ENCODE peak calls at places on chromosomes 1 and 21, in seven cellular contexts. One of them, this sample, is unnamed.

GRCh38 chr21:45210461-45210983 is 77.2 kb downstream of the POFUT2 start:
- DNase-seq in CD8-positive, alpha-beta memory T cell: no peak
- DNase-seq in lower lobe of right lung: no peak
- DNase-seq in body of pancreas: no peak
- DNase-seq in breast epithelium: no peak
- DNase-seq in lung: no peak
- DNase-seq in astrocyte: no peak
- DNase-seq in this sample: no peak

GRCh38 chr1:211697356-211697755 is 21.9 kb upstream of the NEK2 start:
- DNase-seq in astrocyte: no peak
- DNase-seq in CD8-positive, alpha-beta memory T cell: no peak
- DNase-seq in breast epithelium: no peak
- DNase-seq in lower lobe of right lung: no peak
- DNase-seq in body of pancreas: no peak
- DNase-seq in lung: no peak
- DNase-seq in this sample: no peak

GRCh38 chr1:195082183-195082582 is 1526.1 kb downstream of the KCNT2 start:
- DNase-seq in CD8-positive, alpha-beta memory T cell: no peak
- DNase-seq in breast epithelium: no peak
- DNase-seq in lung: no peak
- DNase-seq in lower lobe of right lung: no peak
- DNase-seq in body of pancreas: no peak
- DNase-seq in astrocyte: peak
- DNase-seq in this sample: no peak

GRCh38 chr1:192327997-192328396 is 11.2 kb downstream of the RGS21 start:
- DNase-seq in breast epithelium: no peak
- DNase-seq in astrocyte: no peak
- DNase-seq in body of pancreas: no peak
- DNase-seq in lower lobe of right lung: peak
- DNase-seq in CD8-positive, alpha-beta memory T cell: no peak
- DNase-seq in lung: no peak
- DNase-seq in this sample: no peak

GRCh38 chr1:119336738-119337315 is 31.8 kb upstream of the HAO2 start:
- DNase-seq in breast epithelium: no peak
- DNase-seq in lower lobe of right lung: no peak
- DNase-seq in lung: no peak
- DNase-seq in astrocyte: no peak
- DNase-seq in body of pancreas: no peak
- DNase-seq in CD8-positive, alpha-beta memory T cell: no peak
- DNase-seq in this sample: no peak

GRCh38 chr1:103146143-103146542 is 37.8 kb upstream of the COL11A1 start:
- DNase-seq in lung: no peak
- DNase-seq in breast epithelium: no peak
- DNase-seq in lower lobe of right lung: no peak
- DNase-seq in body of pancreas: no peak
- DNase-seq in astrocyte: peak
- DNase-seq in CD8-positive, alpha-beta memory T cell: no peak
- DNase-seq in this sample: no peak

GRCh38 chr1:30487042-30487441 is 236.3 kb downstream of the MATN1 start:
- DNase-seq in astrocyte: no peak
- DNase-seq in CD8-positive, alpha-beta memory T cell: no peak
- DNase-seq in body of pancreas: no peak
- DNase-seq in lung: no peak
- DNase-seq in lower lobe of right lung: no peak
- DNase-seq in breast epithelium: no peak
- DNase-seq in this sample: no peak

GRCh38 chr1:203805689-203806088 is 10.3 kb downstream of the ZBED6 start:
- DNase-seq in lung: no peak
- DNase-seq in breast epithelium: no peak
- DNase-seq in CD8-positive, alpha-beta memory T cell: no peak
- DNase-seq in body of pancreas: no peak
- DNase-seq in lower lobe of right lung: no peak
- DNase-seq in astrocyte: no peak
- DNase-seq in this sample: no peak

GRCh38 chr1:50620680-50621329 is 197.6 kb upstream of the DMRTA2 start:
- DNase-seq in lung: peak
- DNase-seq in body of pancreas: peak
- DNase-seq in lower lobe of right lung: peak
- DNase-seq in astrocyte: peak
- DNase-seq in CD8-positive, alpha-beta memory T cell: no peak
- DNase-seq in breast epithelium: no peak
- DNase-seq in this sample: no peak

GRCh38 chr1:107526524-107527198 is 385.8 kb downstream of the NTNG1 start:
- DNase-seq in body of pancreas: no peak
- DNase-seq in CD8-positive, alpha-beta memory T cell: no peak
- DNase-seq in breast epithelium: no peak
- DNase-seq in lower lobe of right lung: no peak
- DNase-seq in astrocyte: no peak
- DNase-seq in lung: no peak
- DNase-seq in this sample: no peak

GRCh38 chr1:20696397-20697333 is 21.1 kb downstream of the KIF17 start:
- DNase-seq in breast epithelium: peak
- DNase-seq in astrocyte: peak
- DNase-seq in CD8-positive, alpha-beta memory T cell: peak
- DNase-seq in body of pancreas: peak
- DNase-seq in lower lobe of right lung: peak
- DNase-seq in lung: peak
- DNase-seq in this sample: peak

GRCh38 chr1:60621524-60621923 is 460.8 kb upstream of the NFIA start:
- DNase-seq in breast epithelium: no peak
- DNase-seq in body of pancreas: peak
- DNase-seq in lower lobe of right lung: no peak
- DNase-seq in CD8-positive, alpha-beta memory T cell: no peak
- DNase-seq in lung: no peak
- DNase-seq in astrocyte: peak
- DNase-seq in this sample: peak

GRCh38 chr1:39173119-39173994 is 31.1 kb upstream of the MACF1 start:
- DNase-seq in breast epithelium: no peak
- DNase-seq in astrocyte: peak
- DNase-seq in CD8-positive, alpha-beta memory T cell: no peak
- DNase-seq in body of pancreas: no peak
- DNase-seq in lower lobe of right lung: no peak
- DNase-seq in lung: no peak
- DNase-seq in this sample: no peak

GRCh38 chr1:46485564-46486431 is 3.8 kb upstream of the DMBX1 start:
- DNase-seq in body of pancreas: no peak
- DNase-seq in astrocyte: no peak
- DNase-seq in breast epithelium: no peak
- DNase-seq in CD8-positive, alpha-beta memory T cell: no peak
- DNase-seq in lung: no peak
- DNase-seq in lower lobe of right lung: no peak
- DNase-seq in this sample: no peak

GRCh38 chr1:18062180-18062579 is 45.4 kb upstream of the IGSF21 start:
- DNase-seq in breast epithelium: no peak
- DNase-seq in body of pancreas: no peak
- DNase-seq in lower lobe of right lung: no peak
- DNase-seq in astrocyte: no peak
- DNase-seq in CD8-positive, alpha-beta memory T cell: no peak
- DNase-seq in lung: no peak
- DNase-seq in this sample: no peak

GRCh38 chr21:43772368-43772870 is 3.7 kb downstream of the CSTB start:
- DNase-seq in body of pancreas: no peak
- DNase-seq in breast epithelium: no peak
- DNase-seq in lung: no peak
- DNase-seq in astrocyte: no peak
- DNase-seq in CD8-positive, alpha-beta memory T cell: no peak
- DNase-seq in lower lobe of right lung: no peak
- DNase-seq in this sample: no peak

GRCh38 chr1:168180148-168180524 is 1.4 kb downstream of the TIPRL start:
- DNase-seq in lung: no peak
- DNase-seq in breast epithelium: no peak
- DNase-seq in astrocyte: no peak
- DNase-seq in CD8-positive, alpha-beta memory T cell: no peak
- DNase-seq in lower lobe of right lung: no peak
- DNase-seq in body of pancreas: no peak
- DNase-seq in this sample: no peak

GRCh38 chr1:22177354-22178003 is 34.6 kb upstream of the WNT4 start:
- DNase-seq in CD8-positive, alpha-beta memory T cell: no peak
- DNase-seq in astrocyte: no peak
- DNase-seq in breast epithelium: no peak
- DNase-seq in body of pancreas: no peak
- DNase-seq in lower lobe of right lung: no peak
- DNase-seq in lung: no peak
- DNase-seq in this sample: no peak

GRCh38 chr1:31460027-31460426 is 47.0 kb downstream of the SERINC2 start:
- DNase-seq in CD8-positive, alpha-beta memory T cell: no peak
- DNase-seq in lung: no peak
- DNase-seq in breast epithelium: no peak
- DNase-seq in astrocyte: no peak
- DNase-seq in body of pancreas: no peak
- DNase-seq in lower lobe of right lung: no peak
- DNase-seq in this sample: no peak

GRCh38 chr1:169487561-169487960 is 1.8 kb upstream of the SLC19A2 start:
- DNase-seq in breast epithelium: no peak
- DNase-seq in body of pancreas: peak
- DNase-seq in CD8-positive, alpha-beta memory T cell: no peak
- DNase-seq in astrocyte: no peak
- DNase-seq in lower lobe of right lung: no peak
- DNase-seq in lung: no peak
- DNase-seq in this sample: no peak

GRCh38 chr1:230825061-230825803 is 43.1 kb downstream of the C1orf198 start:
- DNase-seq in CD8-positive, alpha-beta memory T cell: no peak
- DNase-seq in body of pancreas: peak
- DNase-seq in lower lobe of right lung: no peak
- DNase-seq in breast epithelium: peak
- DNase-seq in lung: no peak
- DNase-seq in astrocyte: peak
- DNase-seq in this sample: peak

GRCh38 chr1:213123532-213123931 is 72.5 kb downstream of the RPS6KC1 start:
- DNase-seq in astrocyte: peak
- DNase-seq in lower lobe of right lung: no peak
- DNase-seq in breast epithelium: no peak
- DNase-seq in CD8-positive, alpha-beta memory T cell: no peak
- DNase-seq in body of pancreas: peak
- DNase-seq in lung: no peak
- DNase-seq in this sample: peak

GRCh38 chr1:203556047-203556851 is 62.3 kb downstream of the OPTC start:
- DNase-seq in astrocyte: peak
- DNase-seq in body of pancreas: peak
- DNase-seq in lower lobe of right lung: no peak
- DNase-seq in CD8-positive, alpha-beta memory T cell: no peak
- DNase-seq in breast epithelium: no peak
- DNase-seq in lung: no peak
- DNase-seq in this sample: no peak

GRCh38 chr1:28127617-28128257 is 39.3 kb upstream of the EYA3 start:
- DNase-seq in lung: no peak
- DNase-seq in lower lobe of right lung: no peak
- DNase-seq in body of pancreas: peak
- DNase-seq in breast epithelium: no peak
- DNase-seq in CD8-positive, alpha-beta memory T cell: no peak
- DNase-seq in astrocyte: no peak
- DNase-seq in this sample: no peak

GRCh38 chr1:190258003-190258402 is 219.7 kb downstream of the BRINP3 start:
- DNase-seq in CD8-positive, alpha-beta memory T cell: no peak
- DNase-seq in lower lobe of right lung: no peak
- DNase-seq in lung: no peak
- DNase-seq in astrocyte: no peak
- DNase-seq in body of pancreas: no peak
- DNase-seq in breast epithelium: no peak
- DNase-seq in this sample: no peak

GRCh38 chr1:2556277-2557145 is at the start of gene TNFRSF14:
- DNase-seq in lower lobe of right lung: peak
- DNase-seq in body of pancreas: peak
- DNase-seq in CD8-positive, alpha-beta memory T cell: peak
- DNase-seq in lung: no peak
- DNase-seq in breast epithelium: peak
- DNase-seq in astrocyte: no peak
- DNase-seq in this sample: peak
- H3K4me3 ChIP-seq in lower lobe of right lung: peak
- H3K4me3 ChIP-seq in body of pancreas: peak
- H3K4me3 ChIP-seq in CD8-positive, alpha-beta memory T cell: peak
- H3K4me3 ChIP-seq in lung: peak
- H3K4me3 ChIP-seq in breast epithelium: peak
- H3K4me3 ChIP-seq in astrocyte: peak
- H3K4me3 ChIP-seq in this sample: peak

DNA sequence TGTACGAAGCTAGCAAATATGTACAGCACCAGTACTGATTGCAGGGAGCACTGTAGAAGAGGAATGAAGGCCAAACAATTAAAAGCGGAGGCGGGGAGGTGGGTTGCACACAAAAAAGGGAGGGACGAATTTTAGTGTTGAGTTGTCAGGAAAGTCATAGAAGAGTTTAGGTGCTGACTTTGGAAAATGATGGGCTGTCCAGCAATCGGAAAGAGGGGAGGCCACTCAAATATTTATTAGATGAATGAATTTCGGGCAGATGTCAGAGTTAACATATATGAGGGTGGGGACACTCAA is 537 bp upstream of the ANKRD13C start:
- DNase-seq in lung: no peak
- DNase-seq in lower lobe of right lung: no peak
- DNase-seq in breast epithelium: no peak
- DNase-seq in body of pancreas: no peak
- DNase-seq in CD8-positive, alpha-beta memory T cell: no peak
- DNase-seq in astrocyte: no peak
- DNase-seq in this sample: no peak
- H3K4me3 ChIP-seq in lung: peak
- H3K4me3 ChIP-seq in lower lobe of right lung: peak
- H3K4me3 ChIP-seq in breast epithelium: peak
- H3K4me3 ChIP-seq in body of pancreas: peak
- H3K4me3 ChIP-seq in CD8-positive, alpha-beta memory T cell: peak
- H3K4me3 ChIP-seq in astrocyte: peak
- H3K4me3 ChIP-seq in this sample: peak

GRCh38 chr1:227447531-227447990 is 115.8 kb upstream of the ZNF678 start:
- DNase-seq in CD8-positive, alpha-beta memory T cell: no peak
- DNase-seq in astrocyte: peak
- DNase-seq in breast epithelium: no peak
- DNase-seq in lower lobe of right lung: peak
- DNase-seq in lung: peak
- DNase-seq in body of pancreas: peak
- DNase-seq in this sample: peak
- H3K4me3 ChIP-seq in CD8-positive, alpha-beta memory T cell: no peak
- H3K4me3 ChIP-seq in astrocyte: no peak
- H3K4me3 ChIP-seq in breast epithelium: peak
- H3K4me3 ChIP-seq in lower lobe of right lung: peak
- H3K4me3 ChIP-seq in lung: no peak
- H3K4me3 ChIP-seq in body of pancreas: no peak
- H3K4me3 ChIP-seq in this sample: peak

GRCh38 chr1:215631489-215631888 is 64.4 kb downstream of the KCTD3 start:
- DNase-seq in lower lobe of right lung: no peak
- DNase-seq in astrocyte: no peak
- DNase-seq in breast epithelium: peak
- DNase-seq in body of pancreas: peak
- DNase-seq in lung: no peak
- DNase-seq in CD8-positive, alpha-beta memory T cell: no peak
- DNase-seq in this sample: peak

GRCh38 chr1:215640429-215641148 is 73.5 kb downstream of the KCTD3 start:
- DNase-seq in lower lobe of right lung: no peak
- DNase-seq in breast epithelium: no peak
- DNase-seq in CD8-positive, alpha-beta memory T cell: no peak
- DNase-seq in astrocyte: no peak
- DNase-seq in lung: no peak
- DNase-seq in body of pancreas: no peak
- DNase-seq in this sample: no peak

GRCh38 chr1:215635827-215636226 is 68.7 kb downstream of the KCTD3 start:
- DNase-seq in lung: no peak
- DNase-seq in CD8-positive, alpha-beta memory T cell: no peak
- DNase-seq in body of pancreas: no peak
- DNase-seq in astrocyte: no peak
- DNase-seq in lower lobe of right lung: no peak
- DNase-seq in breast epithelium: no peak
- DNase-seq in this sample: no peak

GRCh38 chr1:215636258-215636965 is 69.3 kb downstream of the KCTD3 start:
- DNase-seq in lung: no peak
- DNase-seq in lower lobe of right lung: no peak
- DNase-seq in astrocyte: peak
- DNase-seq in breast epithelium: peak
- DNase-seq in body of pancreas: peak
- DNase-seq in CD8-positive, alpha-beta memory T cell: no peak
- DNase-seq in this sample: no peak

GRCh38 chr1:215637041-215637573 is 70.0 kb downstream of the KCTD3 start:
- DNase-seq in CD8-positive, alpha-beta memory T cell: no peak
- DNase-seq in body of pancreas: peak
- DNase-seq in astrocyte: peak
- DNase-seq in breast epithelium: peak
- DNase-seq in lower lobe of right lung: no peak
- DNase-seq in lung: no peak
- DNase-seq in this sample: peak
- H3K4me3 ChIP-seq in CD8-positive, alpha-beta memory T cell: no peak
- H3K4me3 ChIP-seq in body of pancreas: no peak
- H3K4me3 ChIP-seq in astrocyte: peak
- H3K4me3 ChIP-seq in breast epithelium: peak
- H3K4me3 ChIP-seq in lower lobe of right lung: peak
- H3K4me3 ChIP-seq in lung: no peak
- H3K4me3 ChIP-seq in this sample: no peak

This sample was measured in brain microvascular endothelial cell.